ENCODE peak calls at places on chromosome 5, in ten cellular contexts. One of them, this sample, is unnamed.

GRCh38 chr5:159031513-159031912 is 68.2 kb downstream of the EBF1 start:
- DNase-seq in naive thymus-derived CD4-positive, alpha-beta T cell: no peak
- DNase-seq in stimulated activated CD8-positive, alpha-beta memory T cell treated with anti-CD3 and anti-CD28 coated beads, Interleukin-12 subunit alpha, Interleukin-12 subunit beta, amount 100 ng/mL, for 1 hour: no peak
- DNase-seq in CD4-positive, alpha-beta T cell: no peak
- DNase-seq in CD8-positive, alpha-beta memory T cell: no peak
- DNase-seq in RWPE1: no peak
- DNase-seq in activated effector memory CD4-positive, alpha-beta T cell treated with Interleukin-2 at 50 U/mL for 16 hours: no peak
- DNase-seq in NCI-H1694: no peak
- DNase-seq in stimulated activated CD4-positive, alpha-beta T cell treated with anti-CD3 and anti-CD28 coated beads, Interleukin-15, amount 100 ng/mL, for 24 hours: no peak
- DNase-seq in T-helper 22 cell: no peak
- DNase-seq in this sample: no peak

GRCh38 chr5:133071983-133072531 is 20.2 kb downstream of the HSPA4 start:
- DNase-seq in stimulated activated CD8-positive, alpha-beta memory T cell treated with anti-CD3 and anti-CD28 coated beads, Interleukin-12 subunit alpha, Interleukin-12 subunit beta, amount 100 ng/mL, for 1 hour: no peak
- DNase-seq in CD8-positive, alpha-beta memory T cell: no peak
- DNase-seq in NCI-H1694: no peak
- DNase-seq in RWPE1: no peak
- DNase-seq in T-helper 22 cell: no peak
- DNase-seq in naive thymus-derived CD4-positive, alpha-beta T cell: no peak
- DNase-seq in stimulated activated CD4-positive, alpha-beta T cell treated with anti-CD3 and anti-CD28 coated beads, Interleukin-15, amount 100 ng/mL, for 24 hours: no peak
- DNase-seq in CD4-positive, alpha-beta T cell: no peak
- DNase-seq in activated effector memory CD4-positive, alpha-beta T cell treated with Interleukin-2 at 50 U/mL for 16 hours: no peak
- DNase-seq in this sample: no peak

GRCh38 chr5:161258438-161258837 is 288.1 kb downstream of the GABRB2 start:
- DNase-seq in CD4-positive, alpha-beta T cell: no peak
- DNase-seq in stimulated activated CD4-positive, alpha-beta T cell treated with anti-CD3 and anti-CD28 coated beads, Interleukin-15, amount 100 ng/mL, for 24 hours: no peak
- DNase-seq in activated effector memory CD4-positive, alpha-beta T cell treated with Interleukin-2 at 50 U/mL for 16 hours: no peak
- DNase-seq in RWPE1: no peak
- DNase-seq in T-helper 22 cell: no peak
- DNase-seq in naive thymus-derived CD4-positive, alpha-beta T cell: no peak
- DNase-seq in CD8-positive, alpha-beta memory T cell: no peak
- DNase-seq in stimulated activated CD8-positive, alpha-beta memory T cell treated with anti-CD3 and anti-CD28 coated beads, Interleukin-12 subunit alpha, Interleukin-12 subunit beta, amount 100 ng/mL, for 1 hour: no peak
- DNase-seq in NCI-H1694: no peak
- DNase-seq in this sample: no peak

GRCh38 chr5:120901199-120901598 is 437.1 kb downstream of the PRR16 start:
- DNase-seq in CD8-positive, alpha-beta memory T cell: no peak
- DNase-seq in stimulated activated CD8-positive, alpha-beta memory T cell treated with anti-CD3 and anti-CD28 coated beads, Interleukin-12 subunit alpha, Interleukin-12 subunit beta, amount 100 ng/mL, for 1 hour: no peak
- DNase-seq in CD4-positive, alpha-beta T cell: no peak
- DNase-seq in T-helper 22 cell: no peak
- DNase-seq in stimulated activated CD4-positive, alpha-beta T cell treated with anti-CD3 and anti-CD28 coated beads, Interleukin-15, amount 100 ng/mL, for 24 hours: no peak
- DNase-seq in activated effector memory CD4-positive, alpha-beta T cell treated with Interleukin-2 at 50 U/mL for 16 hours: no peak
- DNase-seq in naive thymus-derived CD4-positive, alpha-beta T cell: no peak
- DNase-seq in NCI-H1694: no peak
- DNase-seq in RWPE1: no peak
- DNase-seq in this sample: no peak

GRCh38 chr5:120327180-120327579 is 136.9 kb upstream of the PRR16 start:
- DNase-seq in RWPE1: no peak
- DNase-seq in naive thymus-derived CD4-positive, alpha-beta T cell: no peak
- DNase-seq in CD8-positive, alpha-beta memory T cell: no peak
- DNase-seq in activated effector memory CD4-positive, alpha-beta T cell treated with Interleukin-2 at 50 U/mL for 16 hours: no peak
- DNase-seq in NCI-H1694: no peak
- DNase-seq in T-helper 22 cell: no peak
- DNase-seq in CD4-positive, alpha-beta T cell: no peak
- DNase-seq in stimulated activated CD8-positive, alpha-beta memory T cell treated with anti-CD3 and anti-CD28 coated beads, Interleukin-12 subunit alpha, Interleukin-12 subunit beta, amount 100 ng/mL, for 1 hour: no peak
- DNase-seq in stimulated activated CD4-positive, alpha-beta T cell treated with anti-CD3 and anti-CD28 coated beads, Interleukin-15, amount 100 ng/mL, for 24 hours: no peak
- DNase-seq in this sample: no peak

GRCh38 chr5:122726990-122727616 is 47.8 kb upstream of the SNX2 start:
- DNase-seq in RWPE1: peak
- DNase-seq in T-helper 22 cell: no peak
- DNase-seq in activated effector memory CD4-positive, alpha-beta T cell treated with Interleukin-2 at 50 U/mL for 16 hours: no peak
- DNase-seq in naive thymus-derived CD4-positive, alpha-beta T cell: no peak
- DNase-seq in stimulated activated CD4-positive, alpha-beta T cell treated with anti-CD3 and anti-CD28 coated beads, Interleukin-15, amount 100 ng/mL, for 24 hours: no peak
- DNase-seq in NCI-H1694: no peak
- DNase-seq in stimulated activated CD8-positive, alpha-beta memory T cell treated with anti-CD3 and anti-CD28 coated beads, Interleukin-12 subunit alpha, Interleukin-12 subunit beta, amount 100 ng/mL, for 1 hour: no peak
- DNase-seq in CD8-positive, alpha-beta memory T cell: no peak
- DNase-seq in CD4-positive, alpha-beta T cell: no peak
- DNase-seq in this sample: no peak

GRCh38 chr5:125151150-125151932 is 404.9 kb upstream of the ZNF608 start:
- DNase-seq in T-helper 22 cell: no peak
- DNase-seq in CD4-positive, alpha-beta T cell: no peak
- DNase-seq in stimulated activated CD4-positive, alpha-beta T cell treated with anti-CD3 and anti-CD28 coated beads, Interleukin-15, amount 100 ng/mL, for 24 hours: no peak
- DNase-seq in NCI-H1694: no peak
- DNase-seq in CD8-positive, alpha-beta memory T cell: no peak
- DNase-seq in naive thymus-derived CD4-positive, alpha-beta T cell: no peak
- DNase-seq in activated effector memory CD4-positive, alpha-beta T cell treated with Interleukin-2 at 50 U/mL for 16 hours: no peak
- DNase-seq in stimulated activated CD8-positive, alpha-beta memory T cell treated with anti-CD3 and anti-CD28 coated beads, Interleukin-12 subunit alpha, Interleukin-12 subunit beta, amount 100 ng/mL, for 1 hour: no peak
- DNase-seq in RWPE1: no peak
- DNase-seq in this sample: no peak

GRCh38 chr5:161085081-161085480 is 233.1 kb upstream of the ATP10B start:
- DNase-seq in NCI-H1694: no peak
- DNase-seq in CD8-positive, alpha-beta memory T cell: no peak
- DNase-seq in stimulated activated CD4-positive, alpha-beta T cell treated with anti-CD3 and anti-CD28 coated beads, Interleukin-15, amount 100 ng/mL, for 24 hours: no peak
- DNase-seq in CD4-positive, alpha-beta T cell: no peak
- DNase-seq in naive thymus-derived CD4-positive, alpha-beta T cell: no peak
- DNase-seq in RWPE1: no peak
- DNase-seq in T-helper 22 cell: no peak
- DNase-seq in activated effector memory CD4-positive, alpha-beta T cell treated with Interleukin-2 at 50 U/mL for 16 hours: no peak
- DNase-seq in stimulated activated CD8-positive, alpha-beta memory T cell treated with anti-CD3 and anti-CD28 coated beads, Interleukin-12 subunit alpha, Interleukin-12 subunit beta, amount 100 ng/mL, for 1 hour: no peak
- DNase-seq in this sample: no peak

GRCh38 chr5:145347026-145347616 is 488.0 kb downstream of the PRELID2 start:
- DNase-seq in stimulated activated CD8-positive, alpha-beta memory T cell treated with anti-CD3 and anti-CD28 coated beads, Interleukin-12 subunit alpha, Interleukin-12 subunit beta, amount 100 ng/mL, for 1 hour: no peak
- DNase-seq in CD4-positive, alpha-beta T cell: no peak
- DNase-seq in stimulated activated CD4-positive, alpha-beta T cell treated with anti-CD3 and anti-CD28 coated beads, Interleukin-15, amount 100 ng/mL, for 24 hours: no peak
- DNase-seq in NCI-H1694: no peak
- DNase-seq in activated effector memory CD4-positive, alpha-beta T cell treated with Interleukin-2 at 50 U/mL for 16 hours: no peak
- DNase-seq in naive thymus-derived CD4-positive, alpha-beta T cell: no peak
- DNase-seq in RWPE1: peak
- DNase-seq in CD8-positive, alpha-beta memory T cell: no peak
- DNase-seq in T-helper 22 cell: no peak
- DNase-seq in this sample: no peak

GRCh38 chr5:126104341-126104740 is 318.9 kb upstream of the GRAMD2B start:
- DNase-seq in NCI-H1694: no peak
- DNase-seq in T-helper 22 cell: no peak
- DNase-seq in RWPE1: no peak
- DNase-seq in CD8-positive, alpha-beta memory T cell: no peak
- DNase-seq in stimulated activated CD8-positive, alpha-beta memory T cell treated with anti-CD3 and anti-CD28 coated beads, Interleukin-12 subunit alpha, Interleukin-12 subunit beta, amount 100 ng/mL, for 1 hour: no peak
- DNase-seq in stimulated activated CD4-positive, alpha-beta T cell treated with anti-CD3 and anti-CD28 coated beads, Interleukin-15, amount 100 ng/mL, for 24 hours: no peak
- DNase-seq in activated effector memory CD4-positive, alpha-beta T cell treated with Interleukin-2 at 50 U/mL for 16 hours: no peak
- DNase-seq in naive thymus-derived CD4-positive, alpha-beta T cell: no peak
- DNase-seq in CD4-positive, alpha-beta T cell: no peak
- DNase-seq in this sample: no peak

GRCh38 chr5:136048966-136049365 is 20.2 kb downstream of the TGFBI start:
- DNase-seq in RWPE1: no peak
- DNase-seq in naive thymus-derived CD4-positive, alpha-beta T cell: no peak
- DNase-seq in stimulated activated CD4-positive, alpha-beta T cell treated with anti-CD3 and anti-CD28 coated beads, Interleukin-15, amount 100 ng/mL, for 24 hours: no peak
- DNase-seq in activated effector memory CD4-positive, alpha-beta T cell treated with Interleukin-2 at 50 U/mL for 16 hours: no peak
- DNase-seq in NCI-H1694: no peak
- DNase-seq in CD4-positive, alpha-beta T cell: no peak
- DNase-seq in CD8-positive, alpha-beta memory T cell: no peak
- DNase-seq in stimulated activated CD8-positive, alpha-beta memory T cell treated with anti-CD3 and anti-CD28 coated beads, Interleukin-12 subunit alpha, Interleukin-12 subunit beta, amount 100 ng/mL, for 1 hour: no peak
- DNase-seq in T-helper 22 cell: no peak
- DNase-seq in this sample: no peak

GRCh38 chr5:82259172-82259800 is 18.9 kb downstream of the RPS23 start:
- DNase-seq in activated effector memory CD4-positive, alpha-beta T cell treated with Interleukin-2 at 50 U/mL for 16 hours: no peak
- DNase-seq in CD4-positive, alpha-beta T cell: no peak
- DNase-seq in stimulated activated CD4-positive, alpha-beta T cell treated with anti-CD3 and anti-CD28 coated beads, Interleukin-15, amount 100 ng/mL, for 24 hours: no peak
- DNase-seq in NCI-H1694: no peak
- DNase-seq in T-helper 22 cell: no peak
- DNase-seq in stimulated activated CD8-positive, alpha-beta memory T cell treated with anti-CD3 and anti-CD28 coated beads, Interleukin-12 subunit alpha, Interleukin-12 subunit beta, amount 100 ng/mL, for 1 hour: no peak
- DNase-seq in RWPE1: peak
- DNase-seq in naive thymus-derived CD4-positive, alpha-beta T cell: no peak
- DNase-seq in CD8-positive, alpha-beta memory T cell: no peak
- DNase-seq in this sample: no peak

GRCh38 chr5:126122942-126123341 is 300.3 kb upstream of the GRAMD2B start:
- DNase-seq in NCI-H1694: no peak
- DNase-seq in T-helper 22 cell: no peak
- DNase-seq in activated effector memory CD4-positive, alpha-beta T cell treated with Interleukin-2 at 50 U/mL for 16 hours: no peak
- DNase-seq in CD4-positive, alpha-beta T cell: no peak
- DNase-seq in stimulated activated CD4-positive, alpha-beta T cell treated with anti-CD3 and anti-CD28 coated beads, Interleukin-15, amount 100 ng/mL, for 24 hours: no peak
- DNase-seq in RWPE1: no peak
- DNase-seq in CD8-positive, alpha-beta memory T cell: no peak
- DNase-seq in stimulated activated CD8-positive, alpha-beta memory T cell treated with anti-CD3 and anti-CD28 coated beads, Interleukin-12 subunit alpha, Interleukin-12 subunit beta, amount 100 ng/mL, for 1 hour: no peak
- DNase-seq in naive thymus-derived CD4-positive, alpha-beta T cell: no peak
- DNase-seq in this sample: no peak

GRCh38 chr5:88944751-88945507 is 61.9 kb upstream of the MEF2C start:
- DNase-seq in NCI-H1694: no peak
- DNase-seq in T-helper 22 cell: no peak
- DNase-seq in CD4-positive, alpha-beta T cell: no peak
- DNase-seq in naive thymus-derived CD4-positive, alpha-beta T cell: no peak
- DNase-seq in activated effector memory CD4-positive, alpha-beta T cell treated with Interleukin-2 at 50 U/mL for 16 hours: no peak
- DNase-seq in CD8-positive, alpha-beta memory T cell: no peak
- DNase-seq in stimulated activated CD4-positive, alpha-beta T cell treated with anti-CD3 and anti-CD28 coated beads, Interleukin-15, amount 100 ng/mL, for 24 hours: no peak
- DNase-seq in RWPE1: no peak
- DNase-seq in stimulated activated CD8-positive, alpha-beta memory T cell treated with anti-CD3 and anti-CD28 coated beads, Interleukin-12 subunit alpha, Interleukin-12 subunit beta, amount 100 ng/mL, for 1 hour: no peak
- DNase-seq in this sample: no peak

GRCh38 chr5:151870820-151871219 is 53.8 kb downstream of the GLRA1 start:
- DNase-seq in naive thymus-derived CD4-positive, alpha-beta T cell: no peak
- DNase-seq in stimulated activated CD4-positive, alpha-beta T cell treated with anti-CD3 and anti-CD28 coated beads, Interleukin-15, amount 100 ng/mL, for 24 hours: peak
- DNase-seq in CD8-positive, alpha-beta memory T cell: no peak
- DNase-seq in stimulated activated CD8-positive, alpha-beta memory T cell treated with anti-CD3 and anti-CD28 coated beads, Interleukin-12 subunit alpha, Interleukin-12 subunit beta, amount 100 ng/mL, for 1 hour: no peak
- DNase-seq in CD4-positive, alpha-beta T cell: no peak
- DNase-seq in RWPE1: peak
- DNase-seq in activated effector memory CD4-positive, alpha-beta T cell treated with Interleukin-2 at 50 U/mL for 16 hours: no peak
- DNase-seq in T-helper 22 cell: no peak
- DNase-seq in NCI-H1694: no peak
- DNase-seq in this sample: no peak

GRCh38 chr5:138035605-138036537 is 3.0 kb upstream of the FAM13B start:
- DNase-seq in RWPE1: peak
- DNase-seq in T-helper 22 cell: peak
- DNase-seq in CD8-positive, alpha-beta memory T cell: peak
- DNase-seq in naive thymus-derived CD4-positive, alpha-beta T cell: peak
- DNase-seq in CD4-positive, alpha-beta T cell: peak
- DNase-seq in stimulated activated CD4-positive, alpha-beta T cell treated with anti-CD3 and anti-CD28 coated beads, Interleukin-15, amount 100 ng/mL, for 24 hours: peak
- DNase-seq in stimulated activated CD8-positive, alpha-beta memory T cell treated with anti-CD3 and anti-CD28 coated beads, Interleukin-12 subunit alpha, Interleukin-12 subunit beta, amount 100 ng/mL, for 1 hour: peak
- DNase-seq in NCI-H1694: peak
- DNase-seq in activated effector memory CD4-positive, alpha-beta T cell treated with Interleukin-2 at 50 U/mL for 16 hours: peak
- DNase-seq in this sample: peak

GRCh38 chr5:60844429-60844890 is 391 bp upstream of the ELOVL7 start:
- DNase-seq in stimulated activated CD4-positive, alpha-beta T cell treated with anti-CD3 and anti-CD28 coated beads, Interleukin-15, amount 100 ng/mL, for 24 hours: no peak
- DNase-seq in T-helper 22 cell: no peak
- DNase-seq in CD8-positive, alpha-beta memory T cell: no peak
- DNase-seq in stimulated activated CD8-positive, alpha-beta memory T cell treated with anti-CD3 and anti-CD28 coated beads, Interleukin-12 subunit alpha, Interleukin-12 subunit beta, amount 100 ng/mL, for 1 hour: no peak
- DNase-seq in NCI-H1694: peak
- DNase-seq in naive thymus-derived CD4-positive, alpha-beta T cell: no peak
- DNase-seq in CD4-positive, alpha-beta T cell: no peak
- DNase-seq in activated effector memory CD4-positive, alpha-beta T cell treated with Interleukin-2 at 50 U/mL for 16 hours: no peak
- DNase-seq in RWPE1: no peak
- DNase-seq in this sample: no peak

GRCh38 chr5:177434437-177434836 is 8.0 kb downstream of the GRK6 start:
- DNase-seq in CD4-positive, alpha-beta T cell: no peak
- DNase-seq in RWPE1: no peak
- DNase-seq in NCI-H1694: no peak
- DNase-seq in T-helper 22 cell: peak
- DNase-seq in stimulated activated CD4-positive, alpha-beta T cell treated with anti-CD3 and anti-CD28 coated beads, Interleukin-15, amount 100 ng/mL, for 24 hours: peak
- DNase-seq in CD8-positive, alpha-beta memory T cell: no peak
- DNase-seq in activated effector memory CD4-positive, alpha-beta T cell treated with Interleukin-2 at 50 U/mL for 16 hours: no peak
- DNase-seq in stimulated activated CD8-positive, alpha-beta memory T cell treated with anti-CD3 and anti-CD28 coated beads, Interleukin-12 subunit alpha, Interleukin-12 subunit beta, amount 100 ng/mL, for 1 hour: no peak
- DNase-seq in naive thymus-derived CD4-positive, alpha-beta T cell: peak
- DNase-seq in this sample: no peak

GRCh38 chr5:127358274-127358673 is 67.7 kb downstream of the MEGF10 start:
- DNase-seq in activated effector memory CD4-positive, alpha-beta T cell treated with Interleukin-2 at 50 U/mL for 16 hours: no peak
- DNase-seq in naive thymus-derived CD4-positive, alpha-beta T cell: no peak
- DNase-seq in CD8-positive, alpha-beta memory T cell: no peak
- DNase-seq in stimulated activated CD8-positive, alpha-beta memory T cell treated with anti-CD3 and anti-CD28 coated beads, Interleukin-12 subunit alpha, Interleukin-12 subunit beta, amount 100 ng/mL, for 1 hour: no peak
- DNase-seq in T-helper 22 cell: no peak
- DNase-seq in RWPE1: no peak
- DNase-seq in stimulated activated CD4-positive, alpha-beta T cell treated with anti-CD3 and anti-CD28 coated beads, Interleukin-15, amount 100 ng/mL, for 24 hours: no peak
- DNase-seq in NCI-H1694: no peak
- DNase-seq in CD4-positive, alpha-beta T cell: no peak
- DNase-seq in this sample: no peak

GRCh38 chr5:86463339-86463738 is 154.4 kb upstream of the COX7C start:
- DNase-seq in NCI-H1694: no peak
- DNase-seq in stimulated activated CD8-positive, alpha-beta memory T cell treated with anti-CD3 and anti-CD28 coated beads, Interleukin-12 subunit alpha, Interleukin-12 subunit beta, amount 100 ng/mL, for 1 hour: no peak
- DNase-seq in RWPE1: no peak
- DNase-seq in stimulated activated CD4-positive, alpha-beta T cell treated with anti-CD3 and anti-CD28 coated beads, Interleukin-15, amount 100 ng/mL, for 24 hours: no peak
- DNase-seq in T-helper 22 cell: no peak
- DNase-seq in naive thymus-derived CD4-positive, alpha-beta T cell: no peak
- DNase-seq in CD4-positive, alpha-beta T cell: no peak
- DNase-seq in CD8-positive, alpha-beta memory T cell: no peak
- DNase-seq in activated effector memory CD4-positive, alpha-beta T cell treated with Interleukin-2 at 50 U/mL for 16 hours: no peak
- DNase-seq in this sample: no peak

GRCh38 chr5:56099346-56099745 is 104.6 kb upstream of the IL6ST start:
- DNase-seq in activated effector memory CD4-positive, alpha-beta T cell treated with Interleukin-2 at 50 U/mL for 16 hours: no peak
- DNase-seq in NCI-H1694: no peak
- DNase-seq in T-helper 22 cell: no peak
- DNase-seq in CD4-positive, alpha-beta T cell: no peak
- DNase-seq in RWPE1: no peak
- DNase-seq in CD8-positive, alpha-beta memory T cell: no peak
- DNase-seq in stimulated activated CD8-positive, alpha-beta memory T cell treated with anti-CD3 and anti-CD28 coated beads, Interleukin-12 subunit alpha, Interleukin-12 subunit beta, amount 100 ng/mL, for 1 hour: no peak
- DNase-seq in naive thymus-derived CD4-positive, alpha-beta T cell: no peak
- DNase-seq in stimulated activated CD4-positive, alpha-beta T cell treated with anti-CD3 and anti-CD28 coated beads, Interleukin-15, amount 100 ng/mL, for 24 hours: no peak
- DNase-seq in this sample: no peak

GRCh38 chr5:31149072-31149471 is 44.4 kb upstream of the CDH6 start:
- DNase-seq in CD4-positive, alpha-beta T cell: no peak
- DNase-seq in stimulated activated CD8-positive, alpha-beta memory T cell treated with anti-CD3 and anti-CD28 coated beads, Interleukin-12 subunit alpha, Interleukin-12 subunit beta, amount 100 ng/mL, for 1 hour: no peak
- DNase-seq in NCI-H1694: no peak
- DNase-seq in activated effector memory CD4-positive, alpha-beta T cell treated with Interleukin-2 at 50 U/mL for 16 hours: no peak
- DNase-seq in RWPE1: no peak
- DNase-seq in T-helper 22 cell: no peak
- DNase-seq in naive thymus-derived CD4-positive, alpha-beta T cell: no peak
- DNase-seq in CD8-positive, alpha-beta memory T cell: no peak
- DNase-seq in stimulated activated CD4-positive, alpha-beta T cell treated with anti-CD3 and anti-CD28 coated beads, Interleukin-15, amount 100 ng/mL, for 24 hours: no peak
- DNase-seq in this sample: no peak

GRCh38 chr5:4384649-4385048 is 755.5 kb upstream of the ADAMTS16 start:
- DNase-seq in CD4-positive, alpha-beta T cell: no peak
- DNase-seq in activated effector memory CD4-positive, alpha-beta T cell treated with Interleukin-2 at 50 U/mL for 16 hours: no peak
- DNase-seq in RWPE1: no peak
- DNase-seq in CD8-positive, alpha-beta memory T cell: no peak
- DNase-seq in T-helper 22 cell: no peak
- DNase-seq in naive thymus-derived CD4-positive, alpha-beta T cell: no peak
- DNase-seq in stimulated activated CD8-positive, alpha-beta memory T cell treated with anti-CD3 and anti-CD28 coated beads, Interleukin-12 subunit alpha, Interleukin-12 subunit beta, amount 100 ng/mL, for 1 hour: no peak
- DNase-seq in NCI-H1694: no peak
- DNase-seq in stimulated activated CD4-positive, alpha-beta T cell treated with anti-CD3 and anti-CD28 coated beads, Interleukin-15, amount 100 ng/mL, for 24 hours: no peak
- DNase-seq in this sample: no peak

GRCh38 chr5:2754621-2755370 is 3.3 kb upstream of the IRX2 start:
- DNase-seq in RWPE1: no peak
- DNase-seq in stimulated activated CD8-positive, alpha-beta memory T cell treated with anti-CD3 and anti-CD28 coated beads, Interleukin-12 subunit alpha, Interleukin-12 subunit beta, amount 100 ng/mL, for 1 hour: no peak
- DNase-seq in CD8-positive, alpha-beta memory T cell: no peak
- DNase-seq in T-helper 22 cell: no peak
- DNase-seq in stimulated activated CD4-positive, alpha-beta T cell treated with anti-CD3 and anti-CD28 coated beads, Interleukin-15, amount 100 ng/mL, for 24 hours: no peak
- DNase-seq in activated effector memory CD4-positive, alpha-beta T cell treated with Interleukin-2 at 50 U/mL for 16 hours: no peak
- DNase-seq in CD4-positive, alpha-beta T cell: no peak
- DNase-seq in NCI-H1694: no peak
- DNase-seq in naive thymus-derived CD4-positive, alpha-beta T cell: no peak
- DNase-seq in this sample: no peak

GRCh38 chr5:7728076-7728475 is 122.9 kb downstream of the CFAP90 start:
- DNase-seq in CD4-positive, alpha-beta T cell: no peak
- DNase-seq in CD8-positive, alpha-beta memory T cell: no peak
- DNase-seq in naive thymus-derived CD4-positive, alpha-beta T cell: no peak
- DNase-seq in RWPE1: no peak
- DNase-seq in stimulated activated CD8-positive, alpha-beta memory T cell treated with anti-CD3 and anti-CD28 coated beads, Interleukin-12 subunit alpha, Interleukin-12 subunit beta, amount 100 ng/mL, for 1 hour: no peak
- DNase-seq in activated effector memory CD4-positive, alpha-beta T cell treated with Interleukin-2 at 50 U/mL for 16 hours: no peak
- DNase-seq in T-helper 22 cell: no peak
- DNase-seq in NCI-H1694: no peak
- DNase-seq in stimulated activated CD4-positive, alpha-beta T cell treated with anti-CD3 and anti-CD28 coated beads, Interleukin-15, amount 100 ng/mL, for 24 hours: no peak
- DNase-seq in this sample: no peak

GRCh38 chr5:1129725-1130082 is 17.8 kb upstream of the SLC12A7 start:
- DNase-seq in activated effector memory CD4-positive, alpha-beta T cell treated with Interleukin-2 at 50 U/mL for 16 hours: no peak
- DNase-seq in CD4-positive, alpha-beta T cell: no peak
- DNase-seq in NCI-H1694: no peak
- DNase-seq in RWPE1: peak
- DNase-seq in CD8-positive, alpha-beta memory T cell: no peak
- DNase-seq in T-helper 22 cell: no peak
- DNase-seq in stimulated activated CD8-positive, alpha-beta memory T cell treated with anti-CD3 and anti-CD28 coated beads, Interleukin-12 subunit alpha, Interleukin-12 subunit beta, amount 100 ng/mL, for 1 hour: no peak
- DNase-seq in naive thymus-derived CD4-positive, alpha-beta T cell: no peak
- DNase-seq in stimulated activated CD4-positive, alpha-beta T cell treated with anti-CD3 and anti-CD28 coated beads, Interleukin-15, amount 100 ng/mL, for 24 hours: no peak
- DNase-seq in this sample: no peak

GRCh38 chr5:83711982-83712601 is 8.6 kb downstream of the HAPLN1 start:
- DNase-seq in naive thymus-derived CD4-positive, alpha-beta T cell: no peak
- DNase-seq in stimulated activated CD4-positive, alpha-beta T cell treated with anti-CD3 and anti-CD28 coated beads, Interleukin-15, amount 100 ng/mL, for 24 hours: peak
- DNase-seq in T-helper 22 cell: no peak
- DNase-seq in RWPE1: peak
- DNase-seq in activated effector memory CD4-positive, alpha-beta T cell treated with Interleukin-2 at 50 U/mL for 16 hours: no peak
- DNase-seq in CD4-positive, alpha-beta T cell: no peak
- DNase-seq in CD8-positive, alpha-beta memory T cell: no peak
- DNase-seq in NCI-H1694: no peak
- DNase-seq in stimulated activated CD8-positive, alpha-beta memory T cell treated with anti-CD3 and anti-CD28 coated beads, Interleukin-12 subunit alpha, Interleukin-12 subunit beta, amount 100 ng/mL, for 1 hour: peak
- DNase-seq in this sample: peak

This sample was measured in DMS153.